ENCODE peak calls at places on chromosomes 7 and 10, in seven cellular contexts. One of them, this sample, is unnamed.

GRCh38 chr7:12458520-12459131 is 55.0 kb upstream of the VWDE start:
- DNase-seq in heart right ventricle: no peak
- DNase-seq in lower lobe of right lung: no peak
- DNase-seq in PC-9: peak; percentile 17
- DNase-seq in gastrocnemius medialis: no peak
- DNase-seq in NT2/D1: no peak
- DNase-seq in ascending aorta: no peak
- DNase-seq in this sample: peak; percentile 55

GRCh38 chr7:128954150-128954549 is 16.4 kb downstream of the IRF5 start:
- DNase-seq in NT2/D1: no peak
- DNase-seq in lower lobe of right lung: no peak
- DNase-seq in gastrocnemius medialis: no peak
- DNase-seq in PC-9: no peak
- DNase-seq in heart right ventricle: no peak
- DNase-seq in ascending aorta: no peak
- DNase-seq in this sample: no peak

GRCh38 chr7:49577576-49577975 is 195.9 kb upstream of the VWC2 start:
- DNase-seq in NT2/D1: no peak
- DNase-seq in heart right ventricle: no peak
- DNase-seq in PC-9: no peak
- DNase-seq in lower lobe of right lung: no peak
- DNase-seq in gastrocnemius medialis: no peak
- DNase-seq in ascending aorta: no peak
- DNase-seq in this sample: no peak

GRCh38 chr7:47441796-47442744 is 139.8 kb downstream of the TNS3 start:
- DNase-seq in NT2/D1: no peak
- DNase-seq in ascending aorta: no peak
- DNase-seq in PC-9: no peak
- DNase-seq in gastrocnemius medialis: no peak
- DNase-seq in lower lobe of right lung: no peak
- DNase-seq in heart right ventricle: no peak
- DNase-seq in this sample: no peak

GRCh38 chr7:31192996-31193395 is 140.9 kb downstream of the ADCYAP1R1 start:
- DNase-seq in ascending aorta: no peak
- DNase-seq in NT2/D1: peak; percentile 86
- DNase-seq in lower lobe of right lung: peak; percentile 54
- DNase-seq in heart right ventricle: peak; percentile 38
- DNase-seq in PC-9: peak; percentile 52
- DNase-seq in gastrocnemius medialis: no peak
- DNase-seq in this sample: peak; percentile 69

GRCh38 chr7:102201576-102201975 is 85.1 kb upstream of the SH2B2 start:
- DNase-seq in NT2/D1: no peak
- DNase-seq in gastrocnemius medialis: no peak
- DNase-seq in lower lobe of right lung: no peak
- DNase-seq in PC-9: no peak
- DNase-seq in heart right ventricle: no peak
- DNase-seq in ascending aorta: no peak
- DNase-seq in this sample: no peak

GRCh38 chr10:84267503-84268126 is 22.8 kb downstream of the RGR start:
- DNase-seq in heart right ventricle: no peak
- DNase-seq in NT2/D1: no peak
- DNase-seq in lower lobe of right lung: peak; percentile 67
- DNase-seq in gastrocnemius medialis: no peak
- DNase-seq in ascending aorta: no peak
- DNase-seq in PC-9: peak; percentile 19
- DNase-seq in this sample: peak; percentile 45

GRCh38 chr7:109996411-109996810 is 1094.5 kb upstream of the LRRN3 start:
- DNase-seq in ascending aorta: no peak
- DNase-seq in heart right ventricle: no peak
- DNase-seq in lower lobe of right lung: no peak
- DNase-seq in gastrocnemius medialis: no peak
- DNase-seq in NT2/D1: no peak
- DNase-seq in PC-9: no peak
- DNase-seq in this sample: no peak

GRCh38 chr10:29083096-29083495 is 205.8 kb upstream of the LYZL1 start:
- DNase-seq in PC-9: no peak
- DNase-seq in ascending aorta: no peak
- DNase-seq in heart right ventricle: no peak
- DNase-seq in NT2/D1: no peak
- DNase-seq in gastrocnemius medialis: no peak
- DNase-seq in lower lobe of right lung: no peak
- DNase-seq in this sample: no peak

GRCh38 chr10:63145782-63146181 is 12.7 kb downstream of the NRBF2 start:
- DNase-seq in PC-9: no peak
- DNase-seq in lower lobe of right lung: no peak
- DNase-seq in gastrocnemius medialis: no peak
- DNase-seq in ascending aorta: no peak
- DNase-seq in heart right ventricle: no peak
- DNase-seq in NT2/D1: no peak
- DNase-seq in this sample: no peak

GRCh38 chr10:102196893-102197292 is 29.2 kb upstream of the ELOVL3 start:
- DNase-seq in NT2/D1: no peak
- DNase-seq in heart right ventricle: no peak
- DNase-seq in lower lobe of right lung: no peak
- DNase-seq in gastrocnemius medialis: no peak
- DNase-seq in PC-9: no peak
- DNase-seq in ascending aorta: no peak
- DNase-seq in this sample: no peak

GRCh38 chr7:15848362-15848761 is 161.9 kb upstream of the MEOX2 start:
- DNase-seq in lower lobe of right lung: no peak
- DNase-seq in NT2/D1: no peak
- DNase-seq in PC-9: no peak
- DNase-seq in ascending aorta: no peak
- DNase-seq in gastrocnemius medialis: no peak
- DNase-seq in heart right ventricle: no peak
- DNase-seq in this sample: no peak

GRCh38 chr10:117439243-117439912 is 64.1 kb upstream of the PDZD8 start:
- DNase-seq in NT2/D1: no peak
- DNase-seq in heart right ventricle: no peak
- DNase-seq in PC-9: no peak
- DNase-seq in gastrocnemius medialis: peak; percentile 78
- DNase-seq in lower lobe of right lung: no peak
- DNase-seq in ascending aorta: peak; percentile 18
- DNase-seq in this sample: no peak

GRCh38 chr7:131057524-131058065 is 270.1 kb upstream of the MKLN1 start:
- DNase-seq in NT2/D1: no peak
- DNase-seq in ascending aorta: no peak
- DNase-seq in PC-9: no peak
- DNase-seq in gastrocnemius medialis: no peak
- DNase-seq in lower lobe of right lung: no peak
- DNase-seq in heart right ventricle: no peak
- DNase-seq in this sample: no peak
- H3K4me1 ChIP-seq in NT2/D1: no peaks in the 10 kb centered on the region
- H3K4me1 ChIP-seq in ascending aorta: peaks cover 25% of the 10 kb centered on the region
- H3K4me1 ChIP-seq in PC-9: no peaks in the 10 kb centered on the region
- H3K4me1 ChIP-seq in gastrocnemius medialis: peaks cover 68% of the 10 kb centered on the region
- H3K4me1 ChIP-seq in lower lobe of right lung: peaks cover 81% of the 10 kb centered on the region
- H3K4me1 ChIP-seq in heart right ventricle: peaks cover 71% of the 10 kb centered on the region
- H3K4me1 ChIP-seq in this sample: no peaks in the 10 kb centered on the region

DNA sequence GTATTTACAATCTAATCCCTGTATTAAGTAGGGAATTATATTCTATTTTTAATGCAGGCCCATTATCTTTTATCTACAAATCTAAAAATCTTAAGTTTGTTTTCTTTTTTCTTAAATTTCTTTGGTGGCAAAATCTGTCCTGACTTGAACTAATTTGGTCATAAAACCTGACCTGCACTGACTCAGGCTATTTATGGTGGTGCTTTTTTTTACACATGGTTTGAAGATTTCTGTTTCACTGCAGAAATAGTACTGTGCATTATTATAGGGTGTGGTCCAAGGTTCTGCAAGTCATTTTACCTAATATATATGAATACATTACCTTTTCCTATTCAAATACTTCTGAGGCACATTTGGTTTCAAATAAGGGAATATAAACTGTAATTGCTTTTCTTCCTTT is 137.0 kb downstream of the CD36 start:
- DNase-seq in PC-9: no peak
- DNase-seq in heart right ventricle: no peak
- DNase-seq in lower lobe of right lung: no peak
- DNase-seq in ascending aorta: no peak
- DNase-seq in gastrocnemius medialis: no peak
- DNase-seq in NT2/D1: no peak
- DNase-seq in this sample: no peak
- H3K4me3 ChIP-seq in PC-9: no peak overlapping the region
- H3K4me3 ChIP-seq in heart right ventricle: no peak overlapping the region
- H3K4me3 ChIP-seq in lower lobe of right lung: no peak overlapping the region
- H3K4me3 ChIP-seq in ascending aorta: no peak overlapping the region
- H3K4me3 ChIP-seq in gastrocnemius medialis: no peak overlapping the region
- H3K4me3 ChIP-seq in NT2/D1: no peak overlapping the region
- H3K4me3 ChIP-seq in this sample: no peak overlapping the region

GRCh38 chr7:114930829-114931655 is 9.1 kb downstream of the MDFIC start:
- DNase-seq in gastrocnemius medialis: no peak
- DNase-seq in lower lobe of right lung: no peak
- DNase-seq in ascending aorta: no peak
- DNase-seq in heart right ventricle: no peak
- DNase-seq in PC-9: no peak
- DNase-seq in NT2/D1: no peak
- DNase-seq in this sample: no peak
- H3K4me1 ChIP-seq in gastrocnemius medialis: peaks cover 20% of the 10 kb centered on the region
- H3K4me1 ChIP-seq in lower lobe of right lung: peaks cover 85% of the 10 kb centered on the region
- H3K4me1 ChIP-seq in ascending aorta: peaks cover 6% of the 10 kb centered on the region
- H3K4me1 ChIP-seq in heart right ventricle: peaks cover 70% of the 10 kb centered on the region
- H3K4me1 ChIP-seq in PC-9: peaks cover under 1% of the 10 kb centered on the region
- H3K4me1 ChIP-seq in NT2/D1: no peaks in the 10 kb centered on the region
- H3K4me1 ChIP-seq in this sample: no peaks in the 10 kb centered on the region

GRCh38 chr10:122085423-122085911 is 96.5 kb downstream of the TACC2 start:
- DNase-seq in NT2/D1: no peak
- DNase-seq in lower lobe of right lung: no peak
- DNase-seq in PC-9: no peak
- DNase-seq in heart right ventricle: no peak
- DNase-seq in gastrocnemius medialis: peak; percentile 70
- DNase-seq in ascending aorta: no peak
- DNase-seq in this sample: no peak
- H3K4me3 ChIP-seq in NT2/D1: no peak overlapping the region
- H3K4me3 ChIP-seq in lower lobe of right lung: no peak overlapping the region
- H3K4me3 ChIP-seq in PC-9: no peak overlapping the region
- H3K4me3 ChIP-seq in heart right ventricle: no peak overlapping the region
- H3K4me3 ChIP-seq in gastrocnemius medialis: no peak overlapping the region
- H3K4me3 ChIP-seq in ascending aorta: no peak overlapping the region
- H3K4me3 ChIP-seq in this sample: no peak overlapping the region

GRCh38 chr10:124728071-124728829 is 15.9 kb downstream of the FAM53B start:
- DNase-seq in ascending aorta: no peak
- DNase-seq in NT2/D1: no peak
- DNase-seq in lower lobe of right lung: no peak
- DNase-seq in gastrocnemius medialis: peak; percentile 74
- DNase-seq in heart right ventricle: no peak
- DNase-seq in PC-9: no peak
- DNase-seq in this sample: no peak

GRCh38 chr10:124731551-124731950 is 12.6 kb downstream of the FAM53B start:
- DNase-seq in ascending aorta: no peak
- DNase-seq in gastrocnemius medialis: no peak
- DNase-seq in PC-9: no peak
- DNase-seq in lower lobe of right lung: no peak
- DNase-seq in NT2/D1: no peak
- DNase-seq in heart right ventricle: no peak
- DNase-seq in this sample: no peak

GRCh38 chr10:124730790-124731189 is 13.4 kb downstream of the FAM53B start:
- DNase-seq in ascending aorta: no peak
- DNase-seq in lower lobe of right lung: no peak
- DNase-seq in gastrocnemius medialis: no peak
- DNase-seq in PC-9: no peak
- DNase-seq in heart right ventricle: no peak
- DNase-seq in NT2/D1: no peak
- DNase-seq in this sample: no peak

GRCh38 chr10:124727389-124727960 is 16.7 kb downstream of the FAM53B start:
- DNase-seq in heart right ventricle: no peak
- DNase-seq in gastrocnemius medialis: peak; percentile 7
- DNase-seq in PC-9: no peak
- DNase-seq in NT2/D1: no peak
- DNase-seq in ascending aorta: no peak
- DNase-seq in lower lobe of right lung: no peak
- DNase-seq in this sample: no peak

DNA sequence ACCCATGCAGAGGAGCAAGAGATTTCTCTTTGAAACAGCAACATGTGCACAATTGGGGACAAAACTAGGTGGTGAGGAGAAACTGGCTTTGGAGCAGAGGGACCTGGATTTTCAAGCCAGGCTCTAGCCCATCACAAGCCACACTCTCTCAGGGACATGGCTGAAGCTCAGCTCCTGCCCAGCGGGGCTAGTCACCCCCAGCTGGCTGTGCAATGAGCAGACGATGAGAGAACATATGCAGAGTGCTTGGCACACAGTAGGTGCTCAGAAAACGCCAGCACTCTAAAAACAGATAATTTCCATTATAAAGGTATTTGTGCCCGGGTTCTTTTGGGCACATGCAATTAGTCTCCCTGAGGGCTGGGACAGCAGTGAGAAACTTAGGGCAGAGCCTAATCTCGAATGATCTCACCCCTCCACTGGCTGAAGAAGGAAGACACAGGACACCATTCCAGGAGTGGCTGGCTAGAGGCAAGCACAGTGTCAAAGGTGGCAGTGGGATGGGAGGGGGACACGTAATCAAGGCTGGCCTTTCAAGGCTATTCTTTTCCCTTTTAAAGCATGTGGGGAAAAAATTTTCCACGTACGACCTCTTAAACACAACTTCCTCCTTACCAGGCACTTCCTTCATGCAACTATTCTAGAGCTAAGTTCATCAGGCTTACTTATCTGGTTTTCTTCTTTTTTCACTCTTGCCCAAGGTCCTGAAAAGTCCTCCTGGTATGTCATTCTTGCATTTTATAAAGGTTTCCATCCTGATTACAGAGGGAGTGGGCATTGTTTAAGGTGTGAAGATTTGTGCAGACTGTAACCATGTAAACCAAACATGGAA is 15.1 kb downstream of the FAM53B start:
- DNase-seq in heart right ventricle: no peak
- DNase-seq in lower lobe of right lung: no peak
- DNase-seq in ascending aorta: no peak
- DNase-seq in PC-9: no peak
- DNase-seq in gastrocnemius medialis: no peak
- DNase-seq in NT2/D1: no peak
- DNase-seq in this sample: no peak
- H3K4me1 ChIP-seq in heart right ventricle: peaks cover 99% of the 10 kb centered on the region
- H3K4me1 ChIP-seq in lower lobe of right lung: peaks cover 97% of the 10 kb centered on the region
- H3K4me1 ChIP-seq in ascending aorta: peaks cover 18% of the 10 kb centered on the region
- H3K4me1 ChIP-seq in PC-9: no peaks in the 10 kb centered on the region
- H3K4me1 ChIP-seq in gastrocnemius medialis: peaks cover 100% of the 10 kb centered on the region
- H3K4me1 ChIP-seq in NT2/D1: peaks cover 6% of the 10 kb centered on the region
- H3K4me1 ChIP-seq in this sample: no peaks in the 10 kb centered on the region

GRCh38 chr7:54663603-54664234 is 95.3 kb downstream of the SEC61G start:
- DNase-seq in lower lobe of right lung: no peak
- DNase-seq in NT2/D1: no peak
- DNase-seq in ascending aorta: no peak
- DNase-seq in PC-9: no peak
- DNase-seq in heart right ventricle: no peak
- DNase-seq in gastrocnemius medialis: no peak
- DNase-seq in this sample: no peak
- H3K4me3 ChIP-seq in lower lobe of right lung: peak overlapping the region; percentile 40
- H3K4me3 ChIP-seq in NT2/D1: peak overlapping the region; percentile 70
- H3K4me3 ChIP-seq in ascending aorta: peak overlapping the region; percentile 57
- H3K4me3 ChIP-seq in PC-9: no peak overlapping the region
- H3K4me3 ChIP-seq in heart right ventricle: peak overlapping the region; percentile 46
- H3K4me3 ChIP-seq in gastrocnemius medialis: peak overlapping the region; percentile 28
- H3K4me3 ChIP-seq in this sample: peak overlapping the region; percentile 40

This sample was measured in Caco-2.